ENCODE peak calls at places on chromosomes 13 and 19, in seven cellular contexts. One of them, this sample, is unnamed.

GRCh38 chr13:23960566-23961156 is 63.4 kb upstream of the C1QTNF9B start:
- DNase-seq in CD8-positive, alpha-beta T cell: no peak
- DNase-seq in IMR-90: peak
- DNase-seq in foreskin fibroblast: peak
- DNase-seq in HCT116: peak
- DNase-seq in fibroblast of the aortic adventitia: peak
- DNase-seq in HFF-Myc: no peak
- DNase-seq in this sample: no peak

GRCh38 chr13:63163903-63164302 is 1748.3 kb upstream of the PCDH20 start:
- DNase-seq in CD8-positive, alpha-beta T cell: no peak
- DNase-seq in IMR-90: no peak
- DNase-seq in foreskin fibroblast: no peak
- DNase-seq in HCT116: no peak
- DNase-seq in fibroblast of the aortic adventitia: no peak
- DNase-seq in HFF-Myc: no peak
- DNase-seq in this sample: no peak

GRCh38 chr13:40409278-40409677 is 257.2 kb downstream of the FOXO1 start:
- DNase-seq in CD8-positive, alpha-beta T cell: no peak
- DNase-seq in IMR-90: no peak
- DNase-seq in foreskin fibroblast: no peak
- DNase-seq in HCT116: no peak
- DNase-seq in fibroblast of the aortic adventitia: no peak
- DNase-seq in HFF-Myc: no peak
- DNase-seq in this sample: no peak

GRCh38 chr13:110812869-110813645 is 99.6 kb downstream of the ING1 start:
- DNase-seq in CD8-positive, alpha-beta T cell: no peak
- DNase-seq in IMR-90: no peak
- DNase-seq in foreskin fibroblast: no peak
- DNase-seq in HCT116: no peak
- DNase-seq in fibroblast of the aortic adventitia: no peak
- DNase-seq in HFF-Myc: no peak
- DNase-seq in this sample: no peak

GRCh38 chr19:38715540-38715939 is 28.7 kb downstream of the CAPN12 start:
- DNase-seq in CD8-positive, alpha-beta T cell: no peak
- DNase-seq in IMR-90: no peak
- DNase-seq in foreskin fibroblast: no peak
- DNase-seq in HCT116: no peak
- DNase-seq in fibroblast of the aortic adventitia: no peak
- DNase-seq in HFF-Myc: no peak
- DNase-seq in this sample: no peak

GRCh38 chr19:3641515-3642269 is 15.1 kb upstream of the CACTIN start:
- DNase-seq in CD8-positive, alpha-beta T cell: no peak
- DNase-seq in IMR-90: no peak
- DNase-seq in foreskin fibroblast: no peak
- DNase-seq in HCT116: no peak
- DNase-seq in fibroblast of the aortic adventitia: no peak
- DNase-seq in HFF-Myc: no peak
- DNase-seq in this sample: no peak

GRCh38 chr13:80572308-80572676 is 231.4 kb upstream of the SPRY2 start:
- DNase-seq in CD8-positive, alpha-beta T cell: no peak
- DNase-seq in IMR-90: no peak
- DNase-seq in foreskin fibroblast: no peak
- DNase-seq in HCT116: no peak
- DNase-seq in fibroblast of the aortic adventitia: no peak
- DNase-seq in HFF-Myc: no peak
- DNase-seq in this sample: no peak

GRCh38 chr19:33502521-33502920 is 19.1 kb downstream of the PEPD start:
- DNase-seq in CD8-positive, alpha-beta T cell: no peak
- DNase-seq in IMR-90: no peak
- DNase-seq in foreskin fibroblast: no peak
- DNase-seq in HCT116: no peak
- DNase-seq in fibroblast of the aortic adventitia: no peak
- DNase-seq in HFF-Myc: no peak
- DNase-seq in this sample: no peak

GRCh38 chr13:41137951-41138350 is 5.3 kb upstream of the KBTBD6 start:
- DNase-seq in CD8-positive, alpha-beta T cell: no peak
- DNase-seq in IMR-90: peak
- DNase-seq in foreskin fibroblast: peak
- DNase-seq in HCT116: no peak
- DNase-seq in fibroblast of the aortic adventitia: no peak
- DNase-seq in HFF-Myc: no peak
- DNase-seq in this sample: no peak

GRCh38 chr19:30293051-30293785 is 79.0 kb upstream of the ZNF536 start:
- DNase-seq in CD8-positive, alpha-beta T cell: no peak
- DNase-seq in IMR-90: no peak
- DNase-seq in foreskin fibroblast: no peak
- DNase-seq in HCT116: no peak
- DNase-seq in fibroblast of the aortic adventitia: no peak
- DNase-seq in HFF-Myc: no peak
- DNase-seq in this sample: no peak

GRCh38 chr19:42108527-42109389 is 23.5 kb downstream of the POU2F2 start:
- DNase-seq in CD8-positive, alpha-beta T cell: peak
- DNase-seq in IMR-90: peak
- DNase-seq in foreskin fibroblast: peak
- DNase-seq in HCT116: peak
- DNase-seq in fibroblast of the aortic adventitia: peak
- DNase-seq in HFF-Myc: peak
- DNase-seq in this sample: peak

GRCh38 chr19:29658221-29658991 is 6.9 kb upstream of the PLEKHF1 start:
- DNase-seq in CD8-positive, alpha-beta T cell: no peak
- DNase-seq in IMR-90: peak
- DNase-seq in foreskin fibroblast: no peak
- DNase-seq in HCT116: no peak
- DNase-seq in fibroblast of the aortic adventitia: peak
- DNase-seq in HFF-Myc: no peak
- DNase-seq in this sample: no peak

GRCh38 chr13:38905081-38905480 is 85.5 kb downstream of the STOML3 start:
- DNase-seq in CD8-positive, alpha-beta T cell: no peak
- DNase-seq in IMR-90: no peak
- DNase-seq in foreskin fibroblast: no peak
- DNase-seq in HCT116: no peak
- DNase-seq in fibroblast of the aortic adventitia: no peak
- DNase-seq in HFF-Myc: no peak
- DNase-seq in this sample: no peak

GRCh38 chr13:50677687-50678463 is 165.6 kb downstream of the DLEU7 start:
- DNase-seq in CD8-positive, alpha-beta T cell: no peak
- DNase-seq in IMR-90: peak
- DNase-seq in foreskin fibroblast: peak
- DNase-seq in HCT116: no peak
- DNase-seq in fibroblast of the aortic adventitia: peak
- DNase-seq in HFF-Myc: no peak
- DNase-seq in this sample: no peak

GRCh38 chr13:110542311-110542796 is 19.2 kb downstream of the RAB20 start:
- DNase-seq in CD8-positive, alpha-beta T cell: no peak
- DNase-seq in IMR-90: no peak
- DNase-seq in foreskin fibroblast: no peak
- DNase-seq in HCT116: no peak
- DNase-seq in fibroblast of the aortic adventitia: no peak
- DNase-seq in HFF-Myc: no peak
- DNase-seq in this sample: no peak

GRCh38 chr13:44463759-44464158 is 90.1 kb downstream of the SERP2 start:
- DNase-seq in CD8-positive, alpha-beta T cell: no peak
- DNase-seq in IMR-90: no peak
- DNase-seq in foreskin fibroblast: no peak
- DNase-seq in HCT116: no peak
- DNase-seq in fibroblast of the aortic adventitia: no peak
- DNase-seq in HFF-Myc: no peak
- DNase-seq in this sample: no peak

GRCh38 chr19:54248016-54248601 is 5.5 kb upstream of the LILRA6 start:
- DNase-seq in CD8-positive, alpha-beta T cell: no peak
- DNase-seq in IMR-90: peak
- DNase-seq in foreskin fibroblast: peak
- DNase-seq in HCT116: no peak
- DNase-seq in fibroblast of the aortic adventitia: no peak
- DNase-seq in HFF-Myc: no peak
- DNase-seq in this sample: no peak

GRCh38 chr19:3114018-3114726 is 20.0 kb downstream of the GNA11 start:
- DNase-seq in CD8-positive, alpha-beta T cell: no peak
- DNase-seq in IMR-90: no peak
- DNase-seq in foreskin fibroblast: no peak
- DNase-seq in HCT116: no peak
- DNase-seq in fibroblast of the aortic adventitia: no peak
- DNase-seq in HFF-Myc: no peak
- DNase-seq in this sample: no peak

GRCh38 chr19:18494267-18494607 is 27.6 kb downstream of the ELL start:
- DNase-seq in CD8-positive, alpha-beta T cell: no peak
- DNase-seq in IMR-90: peak
- DNase-seq in foreskin fibroblast: no peak
- DNase-seq in HCT116: no peak
- DNase-seq in fibroblast of the aortic adventitia: peak
- DNase-seq in HFF-Myc: no peak
- DNase-seq in this sample: no peak

GRCh38 chr13:94601446-94602431 is at the start of gene GPR180:
- DNase-seq in CD8-positive, alpha-beta T cell: peak
- DNase-seq in IMR-90: peak
- DNase-seq in foreskin fibroblast: peak
- DNase-seq in HCT116: peak
- DNase-seq in fibroblast of the aortic adventitia: peak
- DNase-seq in HFF-Myc: peak
- DNase-seq in this sample: peak

GRCh38 chr13:39414339-39414738 is 188.7 kb downstream of the LHFPL6 start:
- DNase-seq in CD8-positive, alpha-beta T cell: no peak
- DNase-seq in IMR-90: no peak
- DNase-seq in foreskin fibroblast: no peak
- DNase-seq in HCT116: no peak
- DNase-seq in fibroblast of the aortic adventitia: no peak
- DNase-seq in HFF-Myc: no peak
- DNase-seq in this sample: peak

GRCh38 chr19:9115307-9115813 is at the start of gene OR7G1:
- DNase-seq in CD8-positive, alpha-beta T cell: no peak
- DNase-seq in IMR-90: no peak
- DNase-seq in foreskin fibroblast: no peak
- DNase-seq in HCT116: no peak
- DNase-seq in fibroblast of the aortic adventitia: no peak
- DNase-seq in HFF-Myc: no peak
- DNase-seq in this sample: no peak

GRCh38 chr19:2982983-2983350 is 5.6 kb downstream of the TLE6 start:
- DNase-seq in CD8-positive, alpha-beta T cell: no peak
- DNase-seq in IMR-90: peak
- DNase-seq in foreskin fibroblast: peak
- DNase-seq in HCT116: no peak
- DNase-seq in fibroblast of the aortic adventitia: peak
- DNase-seq in HFF-Myc: no peak
- DNase-seq in this sample: no peak

GRCh38 chr13:33015275-33015674 is 948 bp upstream of the KL start:
- DNase-seq in CD8-positive, alpha-beta T cell: no peak
- DNase-seq in IMR-90: no peak
- DNase-seq in foreskin fibroblast: no peak
- DNase-seq in HCT116: no peak
- DNase-seq in fibroblast of the aortic adventitia: no peak
- DNase-seq in HFF-Myc: no peak
- DNase-seq in this sample: no peak

GRCh38 chr13:33015791-33016323 is 366 bp upstream of the KL start:
- DNase-seq in CD8-positive, alpha-beta T cell: no peak
- DNase-seq in IMR-90: no peak
- DNase-seq in foreskin fibroblast: no peak
- DNase-seq in HCT116: no peak
- DNase-seq in fibroblast of the aortic adventitia: no peak
- DNase-seq in HFF-Myc: no peak
- DNase-seq in this sample: no peak

GRCh38 chr13:33018886-33019285 is 2.7 kb downstream of the KL start:
- DNase-seq in CD8-positive, alpha-beta T cell: no peak
- DNase-seq in IMR-90: no peak
- DNase-seq in foreskin fibroblast: no peak
- DNase-seq in HCT116: no peak
- DNase-seq in fibroblast of the aortic adventitia: no peak
- DNase-seq in HFF-Myc: no peak
- DNase-seq in this sample: no peak

GRCh38 chr13:33017410-33017929 is 1.2 kb downstream of the KL start:
- DNase-seq in CD8-positive, alpha-beta T cell: no peak
- DNase-seq in IMR-90: peak
- DNase-seq in foreskin fibroblast: no peak
- DNase-seq in HCT116: no peak
- DNase-seq in fibroblast of the aortic adventitia: peak
- DNase-seq in HFF-Myc: no peak
- DNase-seq in this sample: peak

GRCh38 chr13:33016414-33017409 is at the start of gene KL:
- DNase-seq in CD8-positive, alpha-beta T cell: no peak
- DNase-seq in IMR-90: no peak
- DNase-seq in foreskin fibroblast: no peak
- DNase-seq in HCT116: no peak
- DNase-seq in fibroblast of the aortic adventitia: no peak
- DNase-seq in HFF-Myc: no peak
- DNase-seq in this sample: no peak
- H3K4me3 ChIP-seq in CD8-positive, alpha-beta T cell: peak
- H3K4me3 ChIP-seq in IMR-90: peak
- H3K4me3 ChIP-seq in foreskin fibroblast: peak
- H3K4me3 ChIP-seq in HCT116: no peak
- H3K4me3 ChIP-seq in fibroblast of the aortic adventitia: peak
- H3K4me3 ChIP-seq in HFF-Myc: peak
- H3K4me3 ChIP-seq in this sample: peak

GRCh38 chr13:99347335-99347878 is 40.2 kb upstream of the GPR183 start:
- DNase-seq in CD8-positive, alpha-beta T cell: no peak
- DNase-seq in IMR-90: no peak
- DNase-seq in foreskin fibroblast: no peak
- DNase-seq in HCT116: no peak
- DNase-seq in fibroblast of the aortic adventitia: no peak
- DNase-seq in HFF-Myc: no peak
- DNase-seq in this sample: no peak
- H3K4me3 ChIP-seq in CD8-positive, alpha-beta T cell: no peak
- H3K4me3 ChIP-seq in IMR-90: no peak
- H3K4me3 ChIP-seq in foreskin fibroblast: no peak
- H3K4me3 ChIP-seq in HCT116: no peak
- H3K4me3 ChIP-seq in fibroblast of the aortic adventitia: no peak
- H3K4me3 ChIP-seq in HFF-Myc: no peak
- H3K4me3 ChIP-seq in this sample: no peak

DNA sequence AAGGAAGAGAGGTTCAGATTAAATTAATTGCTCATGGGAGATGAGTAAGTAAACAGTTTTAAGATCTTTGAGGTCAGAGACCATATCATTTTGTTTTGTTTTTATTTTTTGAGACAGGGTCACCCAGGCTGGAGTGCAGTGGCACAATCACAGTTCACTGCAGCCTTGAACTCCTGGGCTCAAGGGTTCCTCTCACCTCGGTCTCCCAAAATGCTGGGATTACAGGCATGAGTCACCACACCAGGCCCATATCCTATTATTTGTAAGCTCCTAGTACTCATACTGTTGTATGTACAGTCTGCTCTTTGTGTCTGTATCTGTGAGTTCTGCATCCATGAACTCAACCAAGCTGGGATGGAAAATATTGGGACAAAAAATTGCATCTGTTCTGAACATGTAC is 6.0 kb upstream of the RASL11A start:
- DNase-seq in CD8-positive, alpha-beta T cell: no peak
- DNase-seq in IMR-90: no peak
- DNase-seq in foreskin fibroblast: no peak
- DNase-seq in HCT116: no peak
- DNase-seq in fibroblast of the aortic adventitia: no peak
- DNase-seq in HFF-Myc: no peak
- DNase-seq in this sample: no peak
- H3K4me3 ChIP-seq in CD8-positive, alpha-beta T cell: no peak
- H3K4me3 ChIP-seq in IMR-90: no peak
- H3K4me3 ChIP-seq in foreskin fibroblast: no peak
- H3K4me3 ChIP-seq in HCT116: no peak
- H3K4me3 ChIP-seq in fibroblast of the aortic adventitia: no peak
- H3K4me3 ChIP-seq in HFF-Myc: no peak
- H3K4me3 ChIP-seq in this sample: no peak

DNA sequence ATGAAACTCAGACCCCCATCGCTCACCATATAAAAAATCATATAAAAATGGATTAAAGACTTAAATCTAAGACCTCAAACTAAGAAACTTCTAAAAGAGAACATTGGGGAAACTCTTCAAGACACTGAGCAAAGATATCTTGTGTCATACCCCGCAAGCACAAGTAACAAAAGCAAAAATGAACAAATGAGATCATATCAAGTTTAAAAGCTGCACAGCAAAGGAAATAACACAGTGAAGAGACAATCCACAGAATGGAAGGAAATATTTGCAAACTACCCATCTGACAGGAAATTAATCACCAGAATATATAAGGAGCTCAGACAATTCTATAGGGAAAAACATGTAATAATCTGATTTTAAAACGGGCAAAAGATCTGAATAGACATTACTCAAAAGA is 808.3 kb downstream of the LIG4 start:
- DNase-seq in CD8-positive, alpha-beta T cell: no peak
- DNase-seq in IMR-90: no peak
- DNase-seq in foreskin fibroblast: no peak
- DNase-seq in HCT116: no peak
- DNase-seq in fibroblast of the aortic adventitia: no peak
- DNase-seq in HFF-Myc: no peak
- DNase-seq in this sample: no peak
- H3K4me3 ChIP-seq in CD8-positive, alpha-beta T cell: no peak
- H3K4me3 ChIP-seq in IMR-90: no peak
- H3K4me3 ChIP-seq in foreskin fibroblast: no peak
- H3K4me3 ChIP-seq in HCT116: no peak
- H3K4me3 ChIP-seq in fibroblast of the aortic adventitia: no peak
- H3K4me3 ChIP-seq in HFF-Myc: no peak
- H3K4me3 ChIP-seq in this sample: no peak